ENCODE peak calls at places on chromosomes 12 and 14, in six cellular contexts. O is PC-3; L is heart left ventricle; P is stimulated activated CD8-positive, alpha-beta memory T cell treated with anti-CD3 and anti-CD28 coated beads, Interleukin-7, amount 100 ng/mL, for 1 hour; Z is nucleus accumbens; G is cardiac fibroblast. U is an unnamed sample.

GRCh38 chr14:90804292-90804671 is 11.9 kb downstream of the TTC7B start:
- DNase-seq in O (no peak), L (no peak), P (no peak), Z (no peak), G (no peak), U (no peak)

GRCh38 chr12:10735428-10735827 is 12.3 kb upstream of the YBX3 start:
- DNase-seq in O (no peak), L (no peak), P (no peak), Z (no peak), G (no peak), U (no peak)

GRCh38 chr14:77014004-77014604 is 14.4 kb downstream of the IRF2BPL start:
- DNase-seq in O (no peak), L (peak), P (no peak), Z (no peak), G (no peak), U (no peak)

GRCh38 chr14:102209224-102209966 is 69.7 kb downstream of the WDR20 start:
- DNase-seq in O (peak), L (no peak), P (no peak), Z (no peak), G (peak), U (peak)

GRCh38 chr12:59388694-59389093 is 207.1 kb upstream of the SLC16A7 start:
- DNase-seq in O (no peak), L (no peak), P (no peak), Z (no peak), G (no peak), U (no peak)

GRCh38 chr12:122935318-122935717 is 30.9 kb downstream of the ABCB9 start:
- DNase-seq in O (no peak), L (no peak), P (no peak), Z (no peak), G (no peak), U (no peak)

GRCh38 chr12:113159937-113160336 is 10.4 kb downstream of the CFAP73 start:
- DNase-seq in O (no peak), L (no peak), P (no peak), Z (peak), G (no peak), U (no peak)

GRCh38 chr12:51904951-51905471 is 2.3 kb upstream of the ACVRL1 start:
- DNase-seq in O (no peak), L (peak), P (no peak), Z (no peak), G (peak), U (peak)

GRCh38 chr12:21129352-21129751 is 1.6 kb upstream of the SLCO1B1 start:
- DNase-seq in O (no peak), L (no peak), P (no peak), Z (no peak), G (no peak), U (no peak)